ENCODE peak calls at places on chromosomes 16 and 17, in ten cellular contexts. B, P, E, G, V, J, K, Y, I and R are unnamed samples.

GRCh38 chr17:5950871-5951270 is 119.3 kb upstream of the WSCD1 start:
- DNase-seq in B (no peak), P (no peak), E (no peak), G (no peak), V (no peak), J (no peak), K (no peak), Y (no peak), I (no peak), R (no peak)

GRCh38 chr17:39174907-39175694 is 9.1 kb upstream of the ARL5C start:
- DNase-seq in B (peak; percentile 81), P (peak; percentile 89), E (peak; percentile 68), G (peak; percentile 78), V (peak; percentile 92), J (peak; percentile 97), K (no peak), Y (peak; percentile 57), I (peak; percentile 90), R (peak; percentile 69)

GRCh38 chr16:84144301-84144858 is 597 bp downstream of the HSDL1 start:
- DNase-seq in B (peak; percentile 30), P (peak; percentile 54), E (peak; percentile 35), G (peak; percentile 33), V (peak; percentile 66), J (peak; percentile 50), K (no peak), Y (peak; percentile 10), I (no peak), R (peak; percentile 23)

GRCh38 chr16:83968483-83968865 is 430 bp downstream of the NECAB2 start:
- DNase-seq in B (no peak), P (no peak), E (no peak), G (no peak), V (no peak), J (no peak), K (no peak), Y (no peak), I (no peak), R (no peak)

GRCh38 chr16:25135239-25135878 is 23.8 kb downstream of the LCMT1 start:
- DNase-seq in B (no peak), P (no peak), E (no peak), G (peak; percentile 36), V (no peak), J (no peak), K (no peak), Y (no peak), I (no peak), R (no peak)

GRCh38 chr16:57618306-57619132 is 9.9 kb upstream of the ADGRG1 start:
- DNase-seq in B (peak; percentile 64), P (no peak), E (peak; percentile 55), G (no peak), V (peak; percentile 19), J (no peak), K (no peak), Y (peak; percentile 77), I (peak; percentile 43), R (no peak)

GRCh38 chr16:85430523-85431381 is 182.4 kb upstream of the GSE1 start:
- DNase-seq in B (no peak), P (no peak), E (no peak), G (peak; percentile 7), V (peak; percentile 56), J (no peak), K (no peak), Y (no peak), I (peak; percentile 61), R (no peak)

GRCh38 chr17:3838206-3838605 is 7.8 kb downstream of the NCBP3 start:
- DNase-seq in B (peak; percentile 66), P (no peak), E (no peak), G (peak; percentile 91), V (no peak), J (no peak), K (no peak), Y (no peak), I (no peak), R (no peak)

GRCh38 chr16:81143921-81144471 is 47.8 kb upstream of the GCSH start:
- DNase-seq in B (no peak), P (no peak), E (no peak), G (no peak), V (no peak), J (no peak), K (no peak), Y (no peak), I (no peak), R (no peak)

GRCh38 chr16:81142864-81143263 is 46.7 kb upstream of the GCSH start:
- DNase-seq in B (no peak), P (no peak), E (no peak), G (no peak), V (no peak), J (no peak), K (no peak), Y (no peak), I (no peak), R (no peak)

GRCh38 chr16:81137754-81138153 is 41.6 kb upstream of the GCSH start:
- DNase-seq in B (no peak), P (no peak), E (no peak), G (no peak), V (no peak), J (no peak), K (no peak), Y (no peak), I (no peak), R (no peak)

GRCh38 chr16:81137012-81137335 is 40.8 kb upstream of the GCSH start:
- DNase-seq in B (no peak), P (no peak), E (no peak), G (no peak), V (no peak), J (no peak), K (no peak), Y (no peak), I (no peak), R (no peak)

DNA sequence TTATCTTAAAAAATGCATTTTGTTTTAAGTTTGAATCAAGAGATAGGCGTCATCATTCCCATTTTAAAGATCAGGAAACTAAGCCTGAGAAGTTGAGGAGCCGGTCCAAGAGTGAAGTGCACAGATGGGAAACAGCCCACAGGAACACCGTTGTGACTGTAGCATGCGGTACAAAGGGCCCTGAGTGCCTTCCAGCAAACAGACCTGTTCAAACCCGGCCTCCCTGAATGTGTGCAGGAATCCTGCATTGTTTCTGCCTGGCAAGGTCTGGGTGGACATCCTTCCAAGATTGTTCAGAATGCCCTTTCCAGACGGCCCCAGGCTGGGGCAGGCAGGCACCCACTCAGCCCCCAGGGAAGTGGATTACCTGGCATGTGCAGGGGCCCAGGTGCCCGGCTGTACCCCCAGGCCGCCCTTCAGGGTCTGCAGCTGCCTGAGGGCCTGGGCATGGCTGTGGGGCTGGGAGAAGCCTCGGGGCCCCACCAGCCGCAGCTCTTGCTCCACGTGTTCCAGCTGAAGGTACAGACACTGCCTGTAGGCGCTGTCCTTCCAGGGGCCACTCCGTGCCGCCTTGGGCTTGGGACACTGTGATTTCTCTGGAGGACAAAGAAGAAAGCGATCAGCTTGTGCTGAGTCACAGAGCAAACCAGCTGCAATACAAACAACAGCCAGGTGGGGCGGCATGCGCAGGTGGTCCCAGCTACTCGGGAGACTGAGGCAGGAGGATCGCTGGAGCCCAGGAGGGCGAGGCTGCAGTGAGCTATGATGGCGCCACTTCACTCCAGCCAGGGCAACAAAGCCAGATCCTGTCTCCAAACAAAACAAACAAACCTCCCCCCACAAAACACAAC is 45.0 kb upstream of the GCSH start:
- DNase-seq in B (no peak), P (peak; percentile 57), E (no peak), G (no peak), V (peak; percentile 84), J (peak; percentile 75), K (no peak), Y (no peak), I (no peak), R (no peak)
- TF ChIP-seq CTCF in B (no peak), P (peak; percentile 72), E (no peak), G (no peak), V (peak; percentile 74), J (peak; percentile 63), K (peak; percentile 73), Y (no peak), I (no peak), R (no peak)

GRCh38 chr16:11012841-11013240 is 68.5 kb downstream of the CLEC16A start:
- DNase-seq in B (no peak), P (no peak), E (no peak), G (no peak), V (no peak), J (no peak), K (no peak), Y (no peak), I (no peak), R (no peak)

GRCh38 chr16:11009027-11009755 is 64.8 kb downstream of the CLEC16A start:
- DNase-seq in B (no peak), P (no peak), E (no peak), G (no peak), V (no peak), J (no peak), K (no peak), Y (no peak), I (no peak), R (no peak)

GRCh38 chr16:11010576-11011221 is 66.3 kb downstream of the CLEC16A start:
- DNase-seq in B (no peak), P (no peak), E (no peak), G (no peak), V (no peak), J (no peak), K (no peak), Y (no peak), I (peak; percentile 77), R (no peak)

GRCh38 chr16:11014159-11014558 is 69.8 kb downstream of the CLEC16A start:
- DNase-seq in B (no peak), P (no peak), E (no peak), G (no peak), V (no peak), J (no peak), K (no peak), Y (no peak), I (no peak), R (no peak)

DNA sequence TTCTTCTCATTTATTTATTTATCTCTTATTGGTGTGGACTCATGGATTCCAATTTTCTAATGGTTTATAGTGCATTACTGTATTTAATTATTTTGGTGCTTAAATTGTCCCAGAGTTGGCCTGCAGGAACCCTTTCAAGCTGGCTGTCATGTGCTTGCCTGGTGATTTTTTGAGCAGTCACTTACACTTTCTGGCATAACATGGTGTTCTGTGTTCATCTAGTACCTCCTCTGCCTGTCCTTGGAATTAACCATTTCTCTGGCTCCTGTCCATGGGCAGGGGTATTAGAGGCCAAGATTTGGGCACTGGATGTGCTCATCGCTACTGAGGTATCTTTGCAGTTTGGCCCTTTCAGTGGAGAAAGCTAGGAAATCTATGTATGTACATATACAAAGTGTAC is 67.0 kb downstream of the CLEC16A start:
- DNase-seq in B (no peak), P (no peak), E (no peak), G (no peak), V (no peak), J (no peak), K (no peak), Y (no peak), I (no peak), R (no peak)
- TF ChIP-seq POLR2AphosphoS5 in B (no peak), P (no peak), E (no peak), G (no peak), V (no peak), J (no peak), K (no peak), Y (no peak), I (no peak), R (no peak)

GRCh38 chr17:74117999-74118421 is 85.5 kb upstream of the RPL38 start:
- DNase-seq in B (no peak), P (no peak), E (peak; percentile 10), G (no peak), V (no peak), J (peak; percentile 59), K (no peak), Y (no peak), I (peak; percentile 20), R (no peak)
- TF ChIP-seq CTCF in B (no peak), P (no peak), E (no peak), G (no peak), V (peak; percentile 45), J (peak; percentile 14), K (no peak), Y (no peak), I (no peak), R (no peak)

DNA sequence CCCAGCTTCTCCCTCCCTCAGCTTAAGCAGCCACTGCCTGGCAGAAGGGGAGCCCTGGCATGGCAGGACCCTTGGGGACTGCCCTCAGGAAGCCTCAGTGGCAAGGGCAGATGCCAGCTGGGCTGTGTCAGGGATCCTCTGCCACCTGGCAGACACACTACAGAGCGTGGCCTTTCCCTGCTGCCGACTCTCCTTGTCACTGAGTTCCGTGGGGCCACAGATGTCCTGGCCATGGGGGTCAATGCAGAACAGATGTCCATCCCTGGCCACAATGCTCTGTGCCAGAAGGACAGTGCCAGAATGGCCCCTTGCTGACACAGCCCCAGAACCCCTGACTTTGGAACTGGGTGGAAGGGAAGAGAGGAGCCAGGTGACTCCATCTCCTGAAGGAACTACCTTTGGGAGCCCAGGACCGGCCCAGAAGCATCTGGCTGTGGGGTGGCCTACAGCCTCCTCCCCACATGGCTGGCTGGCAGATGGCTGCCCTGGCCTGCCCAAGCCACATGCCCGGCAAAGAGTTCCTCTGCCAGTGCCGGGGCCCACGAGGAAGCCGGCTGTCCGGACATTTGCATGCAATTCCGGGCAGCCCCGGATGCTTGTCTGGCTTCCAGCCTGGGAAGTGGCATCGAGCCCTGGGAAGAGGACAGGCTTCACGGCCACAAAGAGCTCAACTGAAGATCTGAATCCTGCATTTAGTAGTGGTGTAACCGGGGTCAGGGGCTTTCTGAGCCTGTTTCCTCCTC is 24.1 kb downstream of the NPTX1 start:
- DNase-seq in B (no peak), P (no peak), E (no peak), G (no peak), V (no peak), J (no peak), K (no peak), Y (no peak), I (no peak), R (no peak)
- TF ChIP-seq POLR2AphosphoS5 in B (no peak), P (no peak), E (no peak), G (no peak), V (no peak), J (no peak), K (no peak), Y (no peak), I (no peak), R (no peak)